ENCODE peak calls at places on chromosomes 13 and 19, in seven cellular contexts. One of them, this sample, is unnamed.

GRCh38 chr13:106369091-106369490 is 166.4 kb downstream of the EFNB2 start:
- DNase-seq in PC-3: no peak
- DNase-seq in AG04450: no peak
- DNase-seq in AG04449: no peak
- DNase-seq in GM23338: no peak
- DNase-seq in foreskin fibroblast: no peak
- DNase-seq in tibial artery: no peak
- DNase-seq in this sample: no peak

GRCh38 chr19:57267294-57267693 is 13.0 kb upstream of the ZNF460 start:
- DNase-seq in AG04449: no peak
- DNase-seq in tibial artery: no peak
- DNase-seq in GM23338: peak
- DNase-seq in PC-3: peak
- DNase-seq in foreskin fibroblast: no peak
- DNase-seq in AG04450: no peak
- DNase-seq in this sample: no peak

GRCh38 chr19:31784631-31785237 is 435.5 kb upstream of the TSHZ3 start:
- DNase-seq in AG04450: no peak
- DNase-seq in foreskin fibroblast: no peak
- DNase-seq in PC-3: no peak
- DNase-seq in GM23338: no peak
- DNase-seq in AG04449: no peak
- DNase-seq in tibial artery: no peak
- DNase-seq in this sample: no peak

GRCh38 chr19:31600731-31601295 is 251.6 kb upstream of the TSHZ3 start:
- DNase-seq in foreskin fibroblast: no peak
- DNase-seq in AG04450: no peak
- DNase-seq in GM23338: no peak
- DNase-seq in PC-3: no peak
- DNase-seq in AG04449: no peak
- DNase-seq in tibial artery: peak
- DNase-seq in this sample: no peak

GRCh38 chr19:22595918-22596341 is 38.2 kb upstream of the ZNF492 start:
- DNase-seq in AG04450: no peak
- DNase-seq in PC-3: no peak
- DNase-seq in tibial artery: peak
- DNase-seq in foreskin fibroblast: no peak
- DNase-seq in AG04449: no peak
- DNase-seq in GM23338: no peak
- DNase-seq in this sample: no peak

GRCh38 chr13:54445453-54445852 is 1416.8 kb downstream of the OLFM4 start:
- DNase-seq in GM23338: no peak
- DNase-seq in PC-3: no peak
- DNase-seq in AG04449: no peak
- DNase-seq in AG04450: no peak
- DNase-seq in tibial artery: no peak
- DNase-seq in foreskin fibroblast: no peak
- DNase-seq in this sample: no peak

GRCh38 chr19:47122359-47123335 is 8.0 kb upstream of the SAE1 start:
- DNase-seq in tibial artery: no peak
- DNase-seq in foreskin fibroblast: peak
- DNase-seq in PC-3: peak
- DNase-seq in GM23338: no peak
- DNase-seq in AG04450: no peak
- DNase-seq in AG04449: peak
- DNase-seq in this sample: no peak

GRCh38 chr13:46893820-46894533 is 2.9 kb downstream of the HTR2A start:
- DNase-seq in GM23338: peak
- DNase-seq in AG04449: no peak
- DNase-seq in tibial artery: peak
- DNase-seq in PC-3: peak
- DNase-seq in foreskin fibroblast: peak
- DNase-seq in AG04450: no peak
- DNase-seq in this sample: no peak

GRCh38 chr19:37929512-37929911 is 22.5 kb downstream of the SIPA1L3 start:
- DNase-seq in tibial artery: no peak
- DNase-seq in PC-3: no peak
- DNase-seq in foreskin fibroblast: no peak
- DNase-seq in AG04450: no peak
- DNase-seq in AG04449: no peak
- DNase-seq in GM23338: peak
- DNase-seq in this sample: no peak

GRCh38 chr13:50419896-50420295 is 404.7 kb downstream of the KCNRG start:
- DNase-seq in foreskin fibroblast: no peak
- DNase-seq in AG04450: no peak
- DNase-seq in GM23338: no peak
- DNase-seq in PC-3: no peak
- DNase-seq in AG04449: no peak
- DNase-seq in tibial artery: no peak
- DNase-seq in this sample: no peak

GRCh38 chr13:113483504-113484287 is 6.8 kb downstream of the DCUN1D2 start:
- DNase-seq in tibial artery: no peak
- DNase-seq in GM23338: no peak
- DNase-seq in foreskin fibroblast: no peak
- DNase-seq in AG04449: no peak
- DNase-seq in AG04450: no peak
- DNase-seq in PC-3: no peak
- DNase-seq in this sample: no peak
- H3K4me3 ChIP-seq in tibial artery: no peak
- H3K4me3 ChIP-seq in GM23338: no peak
- H3K4me3 ChIP-seq in foreskin fibroblast: no peak
- H3K4me3 ChIP-seq in AG04449: no peak
- H3K4me3 ChIP-seq in AG04450: no peak
- H3K4me3 ChIP-seq in PC-3: no peak
- H3K4me3 ChIP-seq in this sample: no peak

GRCh38 chr13:35766663-35767062 is 290.2 kb upstream of the MAB21L1 start:
- DNase-seq in GM23338: no peak
- DNase-seq in AG04449: no peak
- DNase-seq in foreskin fibroblast: no peak
- DNase-seq in tibial artery: no peak
- DNase-seq in AG04450: no peak
- DNase-seq in PC-3: no peak
- DNase-seq in this sample: no peak
- TF ChIP-seq CTCF in GM23338: no peak
- TF ChIP-seq CTCF in AG04449: no peak
- TF ChIP-seq CTCF in foreskin fibroblast: no peak
- TF ChIP-seq CTCF in tibial artery: no peak
- TF ChIP-seq CTCF in AG04450: no peak
- TF ChIP-seq CTCF in PC-3: no peak
- TF ChIP-seq CTCF in this sample: no peak

DNA sequence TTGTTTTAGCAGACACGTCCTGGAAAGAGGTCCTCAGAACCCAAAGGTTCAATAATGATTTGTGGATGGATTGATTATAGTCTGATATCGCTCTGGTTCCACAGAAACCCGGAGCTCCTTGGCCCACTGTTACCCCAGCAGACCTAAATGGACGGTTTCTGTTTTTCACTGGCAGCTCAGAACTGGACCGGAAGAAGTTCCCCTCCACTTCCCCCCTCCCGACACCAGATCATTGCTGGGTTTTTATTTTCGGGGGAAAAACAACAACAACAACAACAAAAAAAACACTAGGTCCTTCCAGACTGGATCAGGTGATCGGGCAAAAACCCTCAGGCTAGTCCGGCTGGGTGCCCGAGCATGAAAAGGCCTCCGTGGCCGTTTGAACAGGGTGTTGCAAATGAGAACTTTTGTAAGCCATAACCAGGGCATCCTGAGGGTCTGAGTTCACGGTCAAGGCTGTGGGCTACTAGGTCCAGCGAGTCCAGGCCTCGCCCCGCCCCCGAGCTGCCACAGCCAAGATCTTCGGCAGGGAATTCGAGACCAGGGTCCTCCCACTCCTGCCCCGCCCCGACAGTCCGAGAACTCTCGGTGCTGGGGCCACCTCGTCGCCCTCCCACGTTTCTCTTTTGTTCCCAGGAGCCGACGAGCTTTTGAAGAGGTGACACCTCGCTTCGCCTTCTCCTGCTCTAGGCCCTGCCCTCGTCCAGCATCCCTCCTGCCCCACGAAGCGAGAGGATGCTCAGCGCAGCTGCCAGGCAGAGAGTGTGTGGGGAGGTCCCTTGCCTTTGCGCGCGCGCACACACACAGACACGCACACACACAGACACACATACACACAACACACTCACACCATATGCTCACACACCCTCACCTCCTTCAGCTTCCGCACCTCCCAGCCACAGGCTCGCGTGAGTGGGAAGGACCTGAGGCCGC is 8.7 kb downstream of the ZIC2 start:
- DNase-seq in GM23338: peak
- DNase-seq in foreskin fibroblast: no peak
- DNase-seq in tibial artery: no peak
- DNase-seq in AG04450: no peak
- DNase-seq in AG04449: no peak
- DNase-seq in PC-3: no peak
- DNase-seq in this sample: no peak
- H3K4me3 ChIP-seq in GM23338: peak
- H3K4me3 ChIP-seq in foreskin fibroblast: no peak
- H3K4me3 ChIP-seq in tibial artery: no peak
- H3K4me3 ChIP-seq in AG04450: no peak
- H3K4me3 ChIP-seq in AG04449: no peak
- H3K4me3 ChIP-seq in PC-3: no peak
- H3K4me3 ChIP-seq in this sample: no peak

GRCh38 chr19:42229855-42230331 is 9.8 kb downstream of the ZNF526 start:
- DNase-seq in tibial artery: no peak
- DNase-seq in AG04449: no peak
- DNase-seq in GM23338: no peak
- DNase-seq in AG04450: no peak
- DNase-seq in foreskin fibroblast: peak
- DNase-seq in PC-3: no peak
- DNase-seq in this sample: no peak

GRCh38 chr19:42226886-42227285 is 6.8 kb downstream of the ZNF526 start:
- DNase-seq in AG04450: no peak
- DNase-seq in PC-3: no peak
- DNase-seq in GM23338: no peak
- DNase-seq in foreskin fibroblast: peak
- DNase-seq in AG04449: no peak
- DNase-seq in tibial artery: no peak
- DNase-seq in this sample: no peak

GRCh38 chr19:42228640-42229039 is 8.5 kb downstream of the ZNF526 start:
- DNase-seq in PC-3: no peak
- DNase-seq in AG04450: no peak
- DNase-seq in tibial artery: no peak
- DNase-seq in foreskin fibroblast: no peak
- DNase-seq in AG04449: no peak
- DNase-seq in GM23338: no peak
- DNase-seq in this sample: no peak

GRCh38 chr19:42232435-42232834 is 10.0 kb downstream of the GSK3A start:
- DNase-seq in GM23338: no peak
- DNase-seq in tibial artery: no peak
- DNase-seq in AG04449: no peak
- DNase-seq in foreskin fibroblast: no peak
- DNase-seq in AG04450: no peak
- DNase-seq in PC-3: no peak
- DNase-seq in this sample: no peak

DNA sequence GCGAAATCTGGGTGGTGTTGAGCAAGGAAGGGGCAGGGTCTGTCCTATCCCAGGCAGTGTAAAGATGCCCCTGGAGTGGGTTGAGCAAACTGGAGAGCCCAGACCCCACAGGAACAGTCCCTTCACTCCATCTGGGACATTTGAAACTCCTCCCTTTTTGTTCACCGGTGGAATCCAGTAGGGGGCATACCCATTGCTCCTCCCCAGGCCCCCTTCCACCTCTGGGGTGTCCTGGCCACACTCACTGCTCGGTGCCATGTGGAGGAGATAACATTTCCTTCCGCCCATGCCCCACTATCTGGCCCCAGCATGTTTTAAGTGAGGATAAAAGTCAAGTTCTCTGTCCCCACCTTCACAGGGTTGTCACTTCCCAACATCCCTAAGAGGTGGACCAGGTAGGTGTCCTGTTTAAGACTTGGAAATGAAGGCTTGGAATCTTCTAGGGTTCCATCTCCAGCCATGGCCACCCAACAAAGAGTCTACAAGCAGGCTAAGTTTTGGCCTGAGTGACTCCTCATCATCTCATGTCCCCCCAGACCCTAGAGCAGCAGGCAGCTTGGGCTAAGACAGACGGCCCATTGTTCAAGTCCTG is 9.2 kb downstream of the ZNF526 start:
- DNase-seq in GM23338: no peak
- DNase-seq in AG04449: no peak
- DNase-seq in AG04450: no peak
- DNase-seq in tibial artery: no peak
- DNase-seq in PC-3: no peak
- DNase-seq in foreskin fibroblast: no peak
- DNase-seq in this sample: no peak
- TF ChIP-seq CTCF in GM23338: no peak
- TF ChIP-seq CTCF in AG04449: no peak
- TF ChIP-seq CTCF in AG04450: no peak
- TF ChIP-seq CTCF in tibial artery: no peak
- TF ChIP-seq CTCF in PC-3: no peak
- TF ChIP-seq CTCF in foreskin fibroblast: no peak
- TF ChIP-seq CTCF in this sample: no peak

GRCh38 chr19:43634068-43634467 is 5.6 kb downstream of the CADM4 start:
- DNase-seq in foreskin fibroblast: no peak
- DNase-seq in tibial artery: no peak
- DNase-seq in PC-3: no peak
- DNase-seq in GM23338: no peak
- DNase-seq in AG04449: no peak
- DNase-seq in AG04450: no peak
- DNase-seq in this sample: no peak
- H3K4me3 ChIP-seq in foreskin fibroblast: no peak
- H3K4me3 ChIP-seq in tibial artery: no peak
- H3K4me3 ChIP-seq in PC-3: no peak
- H3K4me3 ChIP-seq in GM23338: peak
- H3K4me3 ChIP-seq in AG04449: no peak
- H3K4me3 ChIP-seq in AG04450: no peak
- H3K4me3 ChIP-seq in this sample: no peak

GRCh38 chr13:29707876-29708543 is 112.5 kb upstream of the SLC7A1 start:
- DNase-seq in AG04449: no peak
- DNase-seq in tibial artery: no peak
- DNase-seq in foreskin fibroblast: peak
- DNase-seq in AG04450: peak
- DNase-seq in PC-3: peak
- DNase-seq in GM23338: peak
- DNase-seq in this sample: peak
- TF ChIP-seq CTCF in AG04449: peak
- TF ChIP-seq CTCF in tibial artery: peak
- TF ChIP-seq CTCF in foreskin fibroblast: peak
- TF ChIP-seq CTCF in AG04450: peak
- TF ChIP-seq CTCF in PC-3: peak
- TF ChIP-seq CTCF in GM23338: peak
- TF ChIP-seq CTCF in this sample: peak

GRCh38 chr13:26255717-26256277 is 1.9 kb downstream of the CDK8 start:
- DNase-seq in AG04449: no peak
- DNase-seq in GM23338: no peak
- DNase-seq in tibial artery: no peak
- DNase-seq in foreskin fibroblast: no peak
- DNase-seq in AG04450: no peak
- DNase-seq in PC-3: peak
- DNase-seq in this sample: no peak
- H3K4me3 ChIP-seq in AG04449: peak
- H3K4me3 ChIP-seq in GM23338: peak
- H3K4me3 ChIP-seq in tibial artery: peak
- H3K4me3 ChIP-seq in foreskin fibroblast: peak
- H3K4me3 ChIP-seq in AG04450: peak
- H3K4me3 ChIP-seq in PC-3: peak
- H3K4me3 ChIP-seq in this sample: no peak